ENCODE peak calls at places on chromosomes 2 and 18, in four cellular contexts. T is H1, L is K562, H is HepG2. K is an unnamed sample.
A peak's percentile ranks its signal among the peaks of the same experiment; 100 is the strongest.

GRCh38 chr18:8797206-8797605 is 91.8 kb downstream of the MTCL1 start:
- DNase-seq in T (no peak), L (no peak), H (peak; percentile 64), K (no peak)

GRCh38 chr2:96665083-96665569 is 22.6 kb downstream of the FER1L5 start:
- DNase-seq in T (no peak), L (no peak), H (peak; percentile 27), K (peak; percentile 15)

GRCh38 chr2:144996225-144996795 is 476.4 kb upstream of the ZEB2 start:
- DNase-seq in T (no peak), L (no peak), H (no peak), K (no peak)

GRCh38 chr2:215465246-215465645 is 29.4 kb upstream of the FN1 start:
- DNase-seq in T (no peak), L (no peak), H (no peak), K (no peak)

GRCh38 chr18:50507120-50507590 is 52.7 kb upstream of the MAPK4 start:
- DNase-seq in T (peak; percentile 77), L (peak; percentile 20), H (peak; percentile 13), K (no peak)

GRCh38 chr2:38248246-38248645 is 128.8 kb downstream of the ATL2 start:
- DNase-seq in T (no peak), L (no peak), H (no peak), K (no peak)

GRCh38 chr2:215981135-215981534 is 32.2 kb downstream of the MREG start:
- DNase-seq in T (no peak), L (no peak), H (peak; percentile 36), K (no peak)

GRCh38 chr2:172307800-172308199 is 119.6 kb upstream of the ITGA6 start:
- DNase-seq in T (no peak), L (no peak), H (no peak), K (no peak)

GRCh38 chr2:98346259-98347236 is at the start of gene CNGA3:
- DNase-seq in T (peak; percentile 85), L (peak; percentile 31), H (no peak), K (no peak)

GRCh38 chr2:27369471-27370025 is 590 bp downstream of the EIF2B4 start:
- DNase-seq in T (peak; percentile 88), L (no peak), H (no peak), K (no peak)

GRCh38 chr2:98909381-98910211 is 26.4 kb downstream of the CRACDL start:
- DNase-seq in T (peak; percentile 69), L (no peak), H (peak; percentile 82), K (no peak)

GRCh38 chr18:2967357-2967756 is 45.6 kb downstream of the LPIN2 start:
- DNase-seq in T (no peak), L (no peak), H (no peak), K (no peak)

GRCh38 chr2:64652231-64653173 is 1.2 kb downstream of the SERTAD2 start:
- DNase-seq in T (no peak), L (no peak), H (peak; percentile 67), K (no peak)

GRCh38 chr2:128414946-128415767 is 96.5 kb upstream of the HS6ST1 start:
- DNase-seq in T (peak; percentile 28), L (no peak), H (no peak), K (no peak)

GRCh38 chr2:172106128-172106961 is 3.6 kb upstream of the DLX2 start:
- DNase-seq in T (peak; percentile 80), L (no peak), H (peak; percentile 59), K (no peak)

GRCh38 chr2:147100406-147101035 is 744.3 kb upstream of the ACVR2A start:
- DNase-seq in T (no peak), L (no peak), H (no peak), K (no peak)

GRCh38 chr2:108589372-108589771 is 55.1 kb downstream of the LIMS1 start:
- DNase-seq in T (no peak), L (no peak), H (no peak), K (no peak)

GRCh38 chr2:232798156-232798555 is 21.8 kb upstream of the KCNJ13 start:
- DNase-seq in T (no peak), L (no peak), H (no peak), K (no peak)
- TF ChIP-seq ATF3 in T (no peak), L (no peak), H (no peak), K (no peak)

GRCh38 chr18:73636355-73636754 is 511.3 kb downstream of the FBXO15 start:
- DNase-seq in T (no peak), L (no peak), H (no peak), K (no peak)
- H3K4me2 ChIP-seq in T (no peak overlapping the region), L (no peak overlapping the region), H (no peak overlapping the region), K (no peak overlapping the region)

DNA sequence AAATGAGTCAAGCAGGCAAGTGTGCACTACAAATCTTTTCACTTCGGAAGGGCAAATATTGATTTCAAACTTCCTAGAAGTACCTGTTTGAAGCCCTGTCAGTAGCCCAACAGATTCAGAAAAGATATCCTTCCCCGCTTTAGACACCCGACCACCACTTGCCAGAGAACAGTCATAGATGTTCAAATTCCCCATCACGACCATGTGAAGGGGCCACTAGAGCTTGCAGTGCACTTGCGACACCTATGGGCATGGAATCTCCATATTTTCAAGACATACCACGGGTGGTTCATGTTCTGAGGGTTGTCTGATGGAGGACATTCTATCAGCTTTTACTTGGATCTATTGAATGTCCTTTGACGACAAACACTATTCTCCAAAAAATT is 23.8 kb downstream of the GNLY start:
- DNase-seq in T (no peak), L (peak; percentile 36), H (no peak), K (no peak)
- TF ChIP-seq FOSL1 in T (no peak), L (no peak), H (no peak), K (no peak)

GRCh38 chr18:23189768-23190661 is 54.7 kb downstream of the CABLES1 start:
- DNase-seq in T (no peak), L (no peak), H (peak; percentile 35), K (no peak)
- TF ChIP-seq ATF3 in T (no peak), L (no peak), H (no peak), K (no peak)

GRCh38 chr2:168244318-168244717 is 3.1 kb downstream of the STK39 start:
- DNase-seq in T (no peak), L (no peak), H (peak; percentile 74), K (no peak)

GRCh38 chr2:168246072-168246482 is 1.3 kb downstream of the STK39 start:
- DNase-seq in T (no peak), L (no peak), H (no peak), K (no peak)

GRCh38 chr2:168246483-168247340 is 683 bp downstream of the STK39 start:
- DNase-seq in T (peak; percentile 73), L (peak; percentile 56), H (peak; percentile 31), K (no peak)

GRCh38 chr2:168243061-168243460 is 4.3 kb downstream of the STK39 start:
- DNase-seq in T (no peak), L (no peak), H (no peak), K (no peak)

GRCh38 chr2:168245074-168245825 is 2.1 kb downstream of the STK39 start:
- DNase-seq in T (no peak), L (no peak), H (no peak), K (no peak)
- H3K4me2 ChIP-seq in T (peak overlapping the region; percentile 26), L (no peak overlapping the region), H (peak overlapping the region; percentile 94), K (peak overlapping the region; percentile 77)

GRCh38 chr18:35029770-35030169 is 11.4 kb upstream of the MAPRE2 start:
- DNase-seq in T (no peak), L (no peak), H (no peak), K (no peak)
- TF ChIP-seq FOSL1 in T (no peak), L (no peak), H (no peak), K (no peak)

DNA sequence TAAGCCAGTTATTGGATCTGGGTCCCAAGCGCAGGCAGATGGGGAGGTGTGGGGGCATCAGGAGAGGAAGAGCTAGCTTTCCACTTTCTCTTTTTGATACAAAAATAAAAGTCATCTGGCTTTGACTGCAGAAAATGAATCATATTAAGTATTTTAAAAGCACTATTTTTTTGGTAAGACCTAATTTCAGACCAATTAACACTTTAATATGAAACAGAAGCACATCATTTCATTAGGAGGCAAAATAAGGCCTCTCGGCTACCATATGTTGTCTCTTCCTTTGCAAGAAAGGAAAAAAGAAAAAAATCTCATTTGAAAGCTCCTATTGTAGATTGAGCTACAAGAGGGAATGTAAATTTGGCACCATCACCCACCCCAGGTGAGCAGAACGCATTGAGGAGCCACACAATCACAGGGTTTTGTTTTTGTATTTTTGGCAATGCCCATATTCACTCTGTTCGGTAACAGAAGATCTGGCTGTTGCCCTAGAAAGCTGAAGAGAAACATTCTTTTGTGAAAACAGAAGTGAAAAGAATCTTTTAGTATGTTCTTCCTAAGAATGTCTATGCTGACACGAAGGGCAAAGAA is 390.7 kb upstream of the ETAA1 start:
- DNase-seq in T (no peak), L (no peak), H (no peak), K (no peak)
- TF ChIP-seq ATF3 in T (no peak), L (no peak), H (no peak), K (no peak)

GRCh38 chr2:69685321-69686048 is 41.9 kb upstream of the AAK1 start:
- DNase-seq in T (no peak), L (no peak), H (peak; percentile 62), K (no peak)

GRCh38 chr2:69686855-69687254 is 43.3 kb upstream of the AAK1 start:
- DNase-seq in T (no peak), L (no peak), H (peak; percentile 86), K (no peak)

GRCh38 chr2:69689466-69689865 is 45.9 kb upstream of the AAK1 start:
- DNase-seq in T (no peak), L (no peak), H (no peak), K (no peak)

GRCh38 chr2:69689969-69690368 is 46.4 kb upstream of the AAK1 start:
- DNase-seq in T (no peak), L (no peak), H (no peak), K (no peak)

GRCh38 chr2:69688212-69688611 is 44.7 kb upstream of the AAK1 start:
- DNase-seq in T (no peak), L (no peak), H (no peak), K (no peak)
- H3K4me2 ChIP-seq in T (no peak overlapping the region), L (no peak overlapping the region), H (no peak overlapping the region), K (no peak overlapping the region)

DNA sequence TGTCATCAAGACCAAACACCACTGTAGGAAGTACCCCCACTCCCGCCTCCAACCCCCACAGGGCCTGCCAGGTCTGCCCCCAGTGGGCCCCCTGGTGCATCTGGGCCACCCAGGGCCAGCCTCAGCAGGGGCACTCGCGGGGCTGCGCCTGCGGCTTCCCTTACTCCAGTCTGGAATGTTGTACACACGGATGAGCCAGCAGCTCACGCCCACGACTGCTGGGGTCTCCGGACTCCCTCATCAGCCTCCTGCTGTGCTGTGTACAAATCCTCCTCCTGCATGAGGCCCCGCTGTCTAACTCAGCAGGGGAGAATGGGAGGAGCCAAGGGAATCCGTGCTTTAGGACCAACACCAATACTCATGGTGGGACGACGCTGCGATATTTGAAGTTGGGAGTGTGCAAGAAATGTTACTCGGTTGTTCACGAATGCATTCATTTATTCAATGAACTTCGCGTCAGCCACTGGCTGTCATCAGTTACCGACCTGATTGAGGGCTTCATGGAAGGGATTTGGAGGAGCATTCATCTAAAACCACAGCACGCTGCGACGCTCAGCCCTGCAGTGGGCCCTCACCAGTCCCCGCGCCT is 654 bp upstream of the ASB1 start:
- DNase-seq in T (no peak), L (peak; percentile 42), H (peak; percentile 57), K (peak; percentile 28)
- TF ChIP-seq FOSL1 in T (no peak), L (no peak), H (no peak), K (no peak)